ENCODE peak calls at places on chromosomes 11 and 22, in eight cellular contexts. Q is upper lobe of left lung, K is HCT116, Z is HepG2, O is GM23338, J is Panc1, B is K562, H is GM12878. I is an unnamed sample.

GRCh38 chr11:45647786-45648185 is 17.6 kb downstream of the CHST1 start:
- ATAC-seq in J (no peak), Z (no peak), O (peak; percentile 71), Q (no peak), B (no peak), K (no peak), H (no peak), I (no peak)

GRCh38 chr11:67482275-67482735 is 521 bp upstream of the AIP start:
- ATAC-seq in J (no peak), Q (peak; percentile 54), B (no peak), K (no peak), H (no peak), O (no peak), Z (no peak), I (no peak)

GRCh38 chr11:17354070-17354924 is 2.7 kb downstream of the NCR3LG1 start:
- ATAC-seq in B (peak; percentile 60), J (peak; percentile 48), Z (no peak), O (peak; percentile 21), H (peak; percentile 81), K (peak; percentile 55), Q (peak; percentile 58), I (no peak)

GRCh38 chr11:38461751-38462150 is 1863.7 kb upstream of the RAG2 start:
- ATAC-seq in B (no peak), Z (no peak), H (no peak), J (no peak), Q (no peak), O (no peak), K (no peak), I (no peak)

GRCh38 chr11:93467054-93467453 is 76.1 kb downstream of the SMCO4 start:
- ATAC-seq in B (no peak), Q (no peak), O (no peak), J (peak; percentile 42), Z (no peak), K (no peak), H (no peak), I (no peak)

GRCh38 chr22:49303061-49303735 is 524.5 kb downstream of the BRD1 start:
- ATAC-seq in Z (no peak), O (no peak), Q (no peak), H (no peak), B (no peak), J (no peak), K (no peak), I (no peak)

GRCh38 chr11:65412271-65413076 is 10.1 kb upstream of the NEAT1 start:
- ATAC-seq in Q (no peak), H (no peak), Z (no peak), B (no peak), O (no peak), J (no peak), K (no peak), I (no peak)

GRCh38 chr22:42343136-42343484 is 72.7 kb upstream of the TCF20 start:
- ATAC-seq in O (no peak), Q (no peak), J (peak; percentile 36), Z (no peak), H (no peak), K (peak; percentile 64), B (no peak), I (no peak)

GRCh38 chr22:19959043-19959586 is 17.5 kb upstream of the TXNRD2 start:
- ATAC-seq in O (peak; percentile 72), Q (peak; percentile 82), B (peak; percentile 93), H (no peak), K (peak; percentile 53), J (peak; percentile 44), Z (peak; percentile 49), I (peak; percentile 82)

GRCh38 chr22:46376908-46377565 is 41.5 kb downstream of the TRMU start:
- ATAC-seq in J (no peak), Q (peak; percentile 6), K (peak; percentile 3), O (no peak), H (no peak), B (no peak), Z (peak; percentile 20), I (no peak)

GRCh38 chr11:97201743-97202612 is 812.2 kb downstream of the JRKL start:
- ATAC-seq in J (no peak), Z (no peak), K (no peak), O (no peak), B (no peak), H (no peak), Q (peak; percentile 21), I (no peak)

GRCh38 chr22:46600397-46600796 is 19.8 kb upstream of the GRAMD4 start:
- ATAC-seq in J (no peak), O (no peak), H (no peak), Q (no peak), K (no peak), Z (no peak), B (no peak), I (no peak)

GRCh38 chr11:83502041-83502440 is 215.9 kb upstream of the CCDC90B start:
- ATAC-seq in J (no peak), K (no peak), Q (no peak), B (no peak), H (no peak), O (no peak), Z (no peak), I (no peak)

GRCh38 chr11:63508009-63508408 is 2.1 kb downstream of the LGALS12 start:
- ATAC-seq in H (peak; percentile 76), J (peak; percentile 88), K (peak; percentile 98), B (peak; percentile 91), O (peak; percentile 85), Q (peak; percentile 40), Z (peak; percentile 94), I (no peak)

DNA sequence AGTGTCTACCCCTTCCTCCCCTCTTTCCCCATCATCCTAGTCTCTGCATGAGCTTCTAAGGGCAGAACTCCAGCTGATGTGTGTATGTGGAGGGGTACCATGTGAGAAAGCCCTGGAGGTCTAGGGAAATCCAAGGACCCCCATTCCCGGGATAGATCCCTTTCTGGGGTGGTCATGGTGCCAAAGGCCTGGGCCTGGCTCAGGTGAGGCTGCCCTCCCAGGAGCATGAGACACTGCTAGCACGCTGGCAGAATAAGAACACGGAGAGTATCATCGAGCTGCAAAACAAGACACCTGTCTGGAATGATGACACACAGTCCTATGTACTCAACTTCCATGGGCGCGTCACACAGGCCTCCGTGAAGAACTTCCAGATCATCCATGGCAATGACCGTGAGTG is 19.6 kb downstream of the TUB start:
- ATAC-seq in Q (no peak), Z (no peak), J (no peak), K (no peak), B (no peak), O (no peak), H (no peak), I (no peak)
- TF ChIP-seq POLR2AphosphoS5 in Q (no peak), Z (no peak), J (no peak), K (no peak), B (no peak), O (no peak), H (no peak), I (no peak)

GRCh38 chr11:43812471-43812870 is 68.2 kb upstream of the ALKBH3 start:
- ATAC-seq in J (no peak), K (no peak), H (no peak), Q (no peak), O (no peak), Z (no peak), B (no peak), I (no peak)
- TF ChIP-seq POLR2AphosphoS5 in J (no peak), K (no peak), H (no peak), Q (no peak), O (no peak), Z (no peak), B (no peak), I (no peak)

GRCh38 chr11:130122141-130122575 is 37.4 kb upstream of the ST14 start:
- ATAC-seq in Q (no peak), J (no peak), O (no peak), B (no peak), H (no peak), K (peak; percentile 50), Z (no peak), I (no peak)
- TF ChIP-seq POLR2AphosphoS5 in Q (no peak), J (no peak), O (no peak), B (no peak), H (no peak), K (no peak), Z (no peak), I (no peak)

DNA sequence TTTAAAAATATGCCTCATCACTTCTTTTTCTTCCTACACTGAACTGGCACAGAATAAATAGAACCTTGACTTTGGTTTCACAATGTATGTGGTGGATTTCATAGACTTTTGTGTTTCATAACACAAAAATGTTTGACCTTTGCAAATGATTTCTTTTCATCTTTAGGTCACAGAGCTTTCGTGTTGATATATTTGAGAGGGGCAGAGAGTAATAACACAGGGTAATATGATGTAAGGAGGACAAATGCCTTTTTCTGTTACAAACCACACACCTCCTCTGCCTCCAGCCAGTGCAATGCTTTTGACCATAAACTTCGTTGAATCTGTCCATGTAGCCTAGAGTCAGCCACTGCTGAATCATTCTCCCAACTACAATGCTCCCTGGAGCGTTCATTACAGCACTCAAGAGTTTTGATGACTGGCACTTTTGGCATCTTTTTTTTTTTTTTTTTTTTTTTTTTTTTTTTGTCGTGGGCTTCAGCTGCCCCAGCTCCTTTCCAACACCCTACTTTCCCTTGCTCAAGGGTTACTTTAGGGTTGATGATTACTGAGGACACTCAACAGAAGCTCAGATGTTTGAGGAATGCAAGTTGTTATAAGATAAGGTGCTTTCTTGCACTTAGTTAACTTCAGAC is 11.4 kb upstream of the CAT start:
- ATAC-seq in K (no peak), Q (peak; percentile 88), J (peak; percentile 88), H (no peak), O (no peak), Z (peak; percentile 98), B (peak; percentile 95), I (peak; percentile 80)
- TF ChIP-seq POLR2AphosphoS5 in K (no peak), Q (peak; percentile 40), J (no peak), H (no peak), O (no peak), Z (no peak), B (no peak), I (no peak)

GRCh38 chr22:44895296-44896055 is 114.3 kb downstream of the PHF21B start:
- ATAC-seq in O (no peak), B (no peak), Z (no peak), Q (no peak), H (no peak), J (no peak), K (no peak), I (no peak)

GRCh38 chr22:44892803-44893730 is 116.7 kb downstream of the PHF21B start:
- ATAC-seq in Z (no peak), O (no peak), H (no peak), K (no peak), Q (no peak), B (no peak), J (no peak), I (no peak)

GRCh38 chr22:44893731-44894080 is 116.1 kb downstream of the PHF21B start:
- ATAC-seq in O (no peak), J (no peak), K (no peak), Q (no peak), Z (no peak), B (no peak), H (no peak), I (no peak)

GRCh38 chr22:44894782-44895181 is 115.0 kb downstream of the PHF21B start:
- ATAC-seq in B (no peak), O (peak; percentile 21), Q (no peak), Z (no peak), H (no peak), K (no peak), J (no peak), I (no peak)

GRCh38 chr22:44894321-44894720 is 115.5 kb downstream of the PHF21B start:
- ATAC-seq in B (no peak), Q (no peak), Z (no peak), H (no peak), J (no peak), O (no peak), K (no peak), I (no peak)
- TF ChIP-seq POLR2AphosphoS5 in B (no peak), Q (no peak), Z (no peak), H (no peak), J (no peak), O (no peak), K (no peak), I (no peak)